ENCODE peak calls at places on chromosomes 12 and 14, in ten cellular contexts. R is HCT116, S is stomach, H is tibial nerve, C is IMR-90, D is esophagus muscularis mucosa, M is transverse colon, X is sigmoid colon, L is Peyer's patch, F is adrenal gland. G is an unnamed sample.
A peak's percentile ranks its signal among the peaks of the same experiment; 100 is the strongest.

GRCh38 chr14:79730911-79731310 is 480.4 kb downstream of the DIO2 start:
- DNase-seq in R (no peak), S (no peak), H (no peak), C (no peak), D (no peak), M (no peak), X (no peak), L (no peak), F (no peak), G (no peak)

GRCh38 chr12:39780527-39781446 is 161.2 kb upstream of the ABCD2 start:
- DNase-seq in R (no peak), S (no peak), H (no peak), C (no peak), D (no peak), M (no peak), X (no peak), L (no peak), F (no peak), G (no peak)

GRCh38 chr14:22296722-22297121 is 292.3 kb downstream of the DAD1 start:
- DNase-seq in R (no peak), S (no peak), H (no peak), C (peak; percentile 90), D (no peak), M (no peak), X (no peak), L (no peak), F (no peak), G (no peak)

GRCh38 chr14:95098984-95099599 is 58.2 kb downstream of the DICER1 start:
- DNase-seq in R (peak; percentile 40), S (peak; percentile 63), H (peak; percentile 26), C (peak; percentile 55), D (no peak), M (peak; percentile 63), X (peak; percentile 85), L (peak; percentile 21), F (peak; percentile 67), G (peak; percentile 50)

GRCh38 chr12:95197636-95198035 is 19.6 kb downstream of the FGD6 start:
- DNase-seq in R (no peak), S (no peak), H (no peak), C (no peak), D (no peak), M (no peak), X (no peak), L (no peak), F (no peak), G (no peak)

GRCh38 chr14:90777830-90778467 is 38.3 kb downstream of the TTC7B start:
- DNase-seq in R (no peak), S (no peak), H (no peak), C (no peak), D (no peak), M (no peak), X (no peak), L (no peak), F (no peak), G (no peak)

GRCh38 chr12:70449074-70449757 is 83.1 kb downstream of the KCNMB4 start:
- DNase-seq in R (peak; percentile 87), S (no peak), H (no peak), C (peak; percentile 10), D (no peak), M (no peak), X (no peak), L (no peak), F (no peak), G (no peak)

GRCh38 chr14:89746135-89746534 is 208.4 kb downstream of the EFCAB11 start:
- DNase-seq in R (no peak), S (no peak), H (no peak), C (no peak), D (peak; percentile 31), M (no peak), X (no peak), L (no peak), F (no peak), G (no peak)

DNA sequence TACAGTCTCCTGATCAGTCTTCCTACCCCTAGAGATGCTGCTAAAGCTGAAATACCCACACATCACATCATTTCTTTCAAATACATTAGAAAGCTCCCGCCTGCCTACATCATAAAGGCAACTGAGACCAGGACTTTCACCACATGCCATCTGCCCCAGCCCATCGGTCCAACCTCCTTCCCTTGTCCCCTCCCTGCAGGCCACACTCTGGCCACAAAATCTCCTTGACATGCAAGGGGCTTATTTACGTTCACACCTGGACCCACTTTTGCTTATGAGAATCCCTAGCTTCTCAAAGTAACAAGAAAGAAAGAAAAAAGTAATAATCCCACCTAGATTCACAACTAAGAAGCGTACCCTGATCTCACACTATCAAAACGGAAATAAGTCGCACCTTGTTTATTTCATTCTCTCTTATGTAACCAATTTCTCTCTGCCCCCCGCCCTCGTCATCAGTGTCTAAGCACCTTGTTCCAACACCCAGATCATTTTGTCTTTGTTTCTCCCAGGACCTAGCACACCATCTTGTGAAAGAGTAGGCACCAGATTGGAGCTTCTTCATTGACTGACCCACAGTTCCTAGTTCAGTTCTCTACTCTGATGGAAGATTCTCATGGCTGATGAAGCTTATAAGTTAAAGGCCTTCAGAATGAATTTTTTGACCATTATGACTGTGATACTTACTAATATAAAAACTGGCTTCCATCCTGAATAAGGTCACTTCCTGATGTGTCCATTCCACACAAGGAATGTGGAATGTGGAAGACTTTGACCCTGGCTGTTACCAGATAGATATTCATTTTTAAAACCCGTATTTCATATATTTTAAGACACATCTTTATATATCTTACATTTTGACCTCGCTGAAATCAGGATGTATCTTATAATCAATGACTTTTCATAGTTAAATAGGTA is 7.7 kb downstream of the WSB2 start:
- DNase-seq in R (no peak), S (no peak), H (no peak), C (peak; percentile 51), D (no peak), M (no peak), X (no peak), L (no peak), F (no peak), G (no peak)
- TF ChIP-seq POLR2A in R (no peak), S (no peak), H (no peak), C (no peak), D (no peak), M (no peak), X (no peak), L (no peak), F (no peak), G (no peak)

DNA sequence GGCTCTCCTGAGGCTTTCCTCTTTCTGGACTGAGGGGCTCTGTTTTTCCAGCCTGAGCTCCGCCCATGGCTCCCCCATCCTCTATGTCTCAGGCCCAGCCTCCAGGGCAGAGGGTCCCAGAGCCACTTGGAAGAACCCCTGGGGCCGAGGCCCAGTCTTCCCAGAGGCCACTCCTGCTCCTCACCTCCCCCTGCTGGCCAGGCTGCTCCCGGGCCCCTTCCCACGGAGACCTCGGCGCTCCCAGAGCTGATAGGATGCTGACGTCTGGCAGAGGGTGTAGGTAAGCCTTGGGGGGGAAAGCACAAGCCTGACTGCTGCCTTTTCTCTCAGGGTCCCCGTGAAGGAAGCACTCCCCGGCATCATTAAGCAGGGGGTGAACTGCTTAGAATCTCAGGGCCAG is 51.4 kb downstream of the ERH start:
- DNase-seq in R (no peak), S (peak; percentile 48), H (no peak), C (no peak), D (no peak), M (peak; percentile 47), X (no peak), L (no peak), F (peak; percentile 31), G (peak; percentile 43)
- TF ChIP-seq CTCF in R (peak; percentile 74), S (peak; percentile 32), H (peak; percentile 9), C (peak; percentile 59), D (peak; percentile 45), M (peak; percentile 58), X (no peak), L (no peak), F (peak; percentile 47), G (peak; percentile 46)

GRCh38 chr12:9327307-9327706 is 119.1 kb upstream of the PZP start:
- DNase-seq in R (no peak), S (no peak), H (no peak), C (no peak), D (no peak), M (no peak), X (no peak), L (no peak), F (no peak), G (no peak)

GRCh38 chr12:9325513-9325912 is 117.3 kb upstream of the PZP start:
- DNase-seq in R (no peak), S (no peak), H (no peak), C (no peak), D (no peak), M (no peak), X (no peak), L (no peak), F (no peak), G (no peak)

GRCh38 chr12:9328065-9328464 is 119.9 kb upstream of the PZP start:
- DNase-seq in R (no peak), S (no peak), H (no peak), C (no peak), D (no peak), M (no peak), X (no peak), L (no peak), F (no peak), G (no peak)

GRCh38 chr12:9323144-9323681 is 115.0 kb upstream of the PZP start:
- DNase-seq in R (no peak), S (no peak), H (no peak), C (no peak), D (no peak), M (no peak), X (no peak), L (no peak), F (no peak), G (no peak)

GRCh38 chr12:9326085-9326484 is 117.9 kb upstream of the PZP start:
- DNase-seq in R (no peak), S (no peak), H (no peak), C (no peak), D (no peak), M (no peak), X (no peak), L (no peak), F (no peak), G (no peak)
- H3K4me3 ChIP-seq in R (no peak overlapping the region), S (no peak overlapping the region), H (peak overlapping the region; percentile 17), C (no peak overlapping the region), D (no peak overlapping the region), M (no peak overlapping the region), X (no peak overlapping the region), L (no peak overlapping the region), F (no peak overlapping the region), G (no peak overlapping the region)

GRCh38 chr14:55028066-55028465 is 1.0 kb downstream of the SOCS4 start:
- DNase-seq in R (no peak), S (no peak), H (no peak), C (peak; percentile 11), D (no peak), M (no peak), X (no peak), L (no peak), F (no peak), G (no peak)

GRCh38 chr14:55026441-55026792 is 482 bp downstream of the WDHD1 start:
- DNase-seq in R (no peak), S (no peak), H (no peak), C (no peak), D (no peak), M (no peak), X (no peak), L (no peak), F (no peak), G (no peak)

GRCh38 chr14:55028476-55028875 is 1.4 kb downstream of the SOCS4 start:
- DNase-seq in R (no peak), S (no peak), H (no peak), C (no peak), D (no peak), M (no peak), X (no peak), L (no peak), F (no peak), G (no peak)

GRCh38 chr14:55025948-55026347 is 951 bp downstream of the WDHD1 start:
- DNase-seq in R (no peak), S (no peak), H (no peak), C (no peak), D (no peak), M (no peak), X (no peak), L (no peak), F (no peak), G (no peak)

DNA sequence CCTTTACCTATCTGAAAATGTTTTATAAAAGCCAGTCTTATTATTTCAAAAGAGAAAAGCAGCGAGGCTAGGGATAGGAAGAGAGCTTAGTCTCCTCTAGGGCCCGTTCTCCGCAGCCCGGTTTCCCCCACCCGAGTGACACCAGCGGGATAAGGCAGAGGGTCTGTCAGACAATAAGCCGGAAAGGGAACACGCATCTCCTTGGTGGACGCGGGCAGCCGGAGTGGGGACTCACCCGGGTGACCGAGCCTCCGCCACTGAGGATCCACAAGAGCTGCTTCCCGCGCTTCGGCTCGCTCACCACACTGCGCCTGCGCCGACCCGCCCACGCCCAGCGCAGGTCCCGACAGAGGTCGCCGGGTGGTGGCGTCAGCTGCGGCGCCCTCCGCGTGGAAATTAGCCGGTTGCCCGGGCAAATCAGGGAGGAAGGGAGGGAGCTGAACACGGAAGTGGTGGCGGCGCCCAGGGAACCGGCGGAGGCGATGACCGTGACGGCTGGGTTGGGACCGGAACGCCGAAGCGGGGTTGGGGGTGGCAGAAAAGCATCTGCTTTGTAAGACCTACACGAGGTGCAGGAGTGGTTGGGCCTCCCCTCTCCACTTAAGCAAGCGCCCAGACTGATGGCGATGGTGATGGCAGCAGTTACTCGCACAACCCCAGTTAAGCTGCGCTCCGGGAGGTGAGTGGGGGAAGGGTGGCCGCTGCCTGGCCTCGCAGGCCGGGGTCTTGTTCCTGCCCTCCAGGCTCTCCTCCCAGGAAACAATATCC is at the start of the genes SOCS4 and WDHD1:
- DNase-seq in R (peak; percentile 84), S (peak; percentile 96), H (peak; percentile 81), C (peak; percentile 88), D (peak; percentile 97), M (peak; percentile 97), X (peak; percentile 96), L (peak; percentile 91), F (peak; percentile 94), G (peak; percentile 96)
- TF ChIP-seq POLR2A in R (peak; percentile 39), S (no peak), H (peak; percentile 74), C (peak; percentile 85), D (no peak), M (peak; percentile 92), X (peak; percentile 68), L (peak; percentile 69), F (peak; percentile 70), G (peak; percentile 95)